ENCODE peak calls at places on chromosome 3, in seven cellular contexts. J is prostate gland, U is IMR-90, I is GM12892, K is NB4, T is body of pancreas, Z is esophagus squamous epithelium. P is an unnamed sample.

GRCh38 chr3:188979669-188980311 is 192.0 kb upstream of the TPRG1 start:
- DNase-seq in J (no peak), U (peak), I (no peak), K (no peak), T (no peak), Z (no peak), P (no peak)

GRCh38 chr3:131218196-131218595 is 163.4 kb upstream of the NUDT16 start:
- DNase-seq in J (no peak), U (peak), I (no peak), K (no peak), T (no peak), Z (no peak), P (peak)

GRCh38 chr3:31959951-31960792 is 20.9 kb downstream of the OSBPL10 start:
- DNase-seq in J (no peak), U (peak), I (no peak), K (no peak), T (no peak), Z (no peak), P (no peak)

GRCh38 chr3:53193466-53194217 is 32.6 kb downstream of the PRKCD start:
- DNase-seq in J (no peak), U (no peak), I (no peak), K (no peak), T (no peak), Z (no peak), P (no peak)

GRCh38 chr3:157495846-157496245 is 7.4 kb downstream of the VEPH1 start:
- DNase-seq in J (no peak), U (no peak), I (no peak), K (no peak), T (no peak), Z (no peak), P (no peak)

GRCh38 chr3:62125376-62125775 is 248.0 kb downstream of the FEZF2 start:
- DNase-seq in J (no peak), U (no peak), I (no peak), K (no peak), T (no peak), Z (no peak), P (no peak)

GRCh38 chr3:108067768-108068167 is 23.1 kb downstream of the CD47 start:
- DNase-seq in J (peak), U (peak), I (no peak), K (no peak), T (no peak), Z (no peak), P (no peak)

GRCh38 chr3:78754066-78754743 is 1013.6 kb downstream of the ROBO1 start:
- DNase-seq in J (no peak), U (peak), I (no peak), K (no peak), T (no peak), Z (no peak), P (peak)

GRCh38 chr3:136750922-136751258 is 1.3 kb downstream of the STAG1 start:
- DNase-seq in J (no peak), U (peak), I (no peak), K (no peak), T (no peak), Z (no peak), P (no peak)

GRCh38 chr3:136750209-136750921 is 1.8 kb downstream of the STAG1 start:
- DNase-seq in J (no peak), U (no peak), I (no peak), K (peak), T (no peak), Z (no peak), P (no peak)

GRCh38 chr3:136752327-136753111 is at the start of gene STAG1:
- DNase-seq in J (peak), U (peak), I (peak), K (peak), T (peak), Z (peak), P (peak)

GRCh38 chr3:136752046-136752326 is 192 bp downstream of the STAG1 start:
- DNase-seq in J (no peak), U (no peak), I (peak), K (no peak), T (no peak), Z (no peak), P (peak)

GRCh38 chr3:136751259-136752045 is 726 bp downstream of the STAG1 start:
- DNase-seq in J (peak), U (peak), I (peak), K (peak), T (peak), Z (peak), P (peak)
- TF ChIP-seq POLR2A in J (no peak), U (peak), I (no peak), K (no peak), T (no peak), Z (no peak), P (peak)

GRCh38 chr3:42525212-42525611 is 22.8 kb downstream of the VIPR1 start:
- DNase-seq in J (no peak), U (no peak), I (no peak), K (no peak), T (no peak), Z (no peak), P (no peak)
- TF ChIP-seq POLR2A in J (no peak), U (no peak), I (no peak), K (no peak), T (no peak), Z (no peak), P (no peak)

DNA sequence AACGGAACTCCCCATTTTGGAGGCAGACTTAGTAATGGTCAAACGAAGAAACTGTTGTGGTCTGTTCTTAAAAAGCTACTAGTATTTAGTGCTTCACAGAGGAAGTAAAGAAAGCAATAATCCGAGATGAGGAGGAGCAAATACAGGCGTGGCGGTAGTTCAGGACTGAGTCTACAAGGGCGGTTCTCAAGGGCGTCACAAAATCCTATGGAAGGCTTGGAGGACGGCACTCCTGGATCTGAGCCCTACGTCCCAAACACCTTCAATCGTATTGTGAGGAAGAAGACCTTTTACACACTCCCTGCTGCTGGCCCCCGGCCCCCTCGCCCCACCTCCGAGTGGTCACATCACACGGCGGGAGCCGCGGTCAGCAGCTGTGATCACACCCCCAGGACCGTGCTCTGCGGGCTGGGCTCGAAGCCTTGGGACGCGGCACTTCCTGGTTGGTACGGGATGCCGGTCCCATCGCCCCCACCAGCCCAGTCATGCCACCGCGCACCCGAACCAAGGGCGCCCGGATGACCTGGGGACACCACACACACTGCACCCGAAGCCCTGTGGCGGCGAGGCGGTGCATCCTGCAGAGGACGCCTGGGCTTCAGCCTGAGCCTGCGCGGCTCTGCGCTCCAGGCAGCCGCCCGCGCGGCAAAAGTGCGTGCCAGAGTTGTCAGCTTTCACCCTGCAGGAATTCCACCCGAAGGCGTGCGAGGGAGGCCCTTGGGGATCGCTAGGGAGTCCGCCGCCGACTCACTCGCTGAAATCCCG is 588 bp downstream of the PLD1 start:
- DNase-seq in J (no peak), U (peak), I (peak), K (peak), T (peak), Z (no peak), P (peak)
- TF ChIP-seq POLR2A in J (no peak), U (no peak), I (no peak), K (peak), T (no peak), Z (no peak), P (no peak)

DNA sequence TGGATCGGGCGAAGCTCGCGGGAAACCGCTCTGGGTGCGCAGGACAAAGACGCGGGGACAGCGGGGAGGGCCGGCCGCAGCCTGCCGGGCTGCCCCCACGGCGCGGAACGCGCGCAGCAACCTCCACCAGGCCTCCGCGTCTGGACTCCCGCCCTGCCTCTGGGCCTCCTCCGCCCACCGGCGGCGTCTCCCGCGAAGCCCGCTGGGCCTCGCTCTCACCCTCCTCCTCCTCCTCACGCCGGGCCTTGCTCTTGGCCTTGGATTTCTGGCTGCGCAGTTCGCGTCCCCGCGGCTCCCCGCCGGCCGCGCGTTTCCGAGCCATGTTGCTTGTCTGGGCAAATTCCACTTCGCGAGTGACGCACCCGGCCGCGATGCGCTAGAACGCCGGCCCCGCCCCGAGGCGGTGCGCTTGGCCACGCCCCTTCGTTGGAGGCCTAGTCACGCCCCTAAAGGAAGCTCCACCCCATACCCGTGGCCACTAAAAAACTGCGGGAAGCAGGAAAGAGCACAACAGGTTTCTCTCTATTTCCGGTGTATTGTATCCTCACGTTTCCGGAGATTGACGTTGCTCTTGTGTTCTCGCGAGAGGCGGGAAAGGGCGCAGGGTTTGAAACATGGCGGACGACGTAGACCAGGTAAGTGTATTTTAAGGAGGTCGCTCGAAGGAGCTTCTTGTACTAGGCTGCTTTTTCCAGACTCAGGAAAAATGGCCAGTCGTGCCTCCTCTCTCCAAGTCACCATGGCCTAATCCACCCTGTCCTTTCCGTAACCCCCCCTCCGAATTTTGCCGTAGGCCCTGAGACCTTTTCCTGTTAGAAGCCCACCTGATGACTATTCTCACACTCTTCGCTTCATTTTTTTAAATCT is at the start of the genes LSM3 and XPC:
- DNase-seq in J (peak), U (peak), I (peak), K (peak), T (peak), Z (peak), P (peak)
- TF ChIP-seq POLR2A in J (peak), U (peak), I (peak), K (peak), T (peak), Z (no peak), P (peak)

GRCh38 chr3:45112939-45113338 is 33.2 kb downstream of the CDCP1 start:
- DNase-seq in J (no peak), U (peak), I (no peak), K (no peak), T (peak), Z (no peak), P (no peak)
- TF ChIP-seq POLR2A in J (no peak), U (no peak), I (no peak), K (no peak), T (no peak), Z (no peak), P (no peak)

DNA sequence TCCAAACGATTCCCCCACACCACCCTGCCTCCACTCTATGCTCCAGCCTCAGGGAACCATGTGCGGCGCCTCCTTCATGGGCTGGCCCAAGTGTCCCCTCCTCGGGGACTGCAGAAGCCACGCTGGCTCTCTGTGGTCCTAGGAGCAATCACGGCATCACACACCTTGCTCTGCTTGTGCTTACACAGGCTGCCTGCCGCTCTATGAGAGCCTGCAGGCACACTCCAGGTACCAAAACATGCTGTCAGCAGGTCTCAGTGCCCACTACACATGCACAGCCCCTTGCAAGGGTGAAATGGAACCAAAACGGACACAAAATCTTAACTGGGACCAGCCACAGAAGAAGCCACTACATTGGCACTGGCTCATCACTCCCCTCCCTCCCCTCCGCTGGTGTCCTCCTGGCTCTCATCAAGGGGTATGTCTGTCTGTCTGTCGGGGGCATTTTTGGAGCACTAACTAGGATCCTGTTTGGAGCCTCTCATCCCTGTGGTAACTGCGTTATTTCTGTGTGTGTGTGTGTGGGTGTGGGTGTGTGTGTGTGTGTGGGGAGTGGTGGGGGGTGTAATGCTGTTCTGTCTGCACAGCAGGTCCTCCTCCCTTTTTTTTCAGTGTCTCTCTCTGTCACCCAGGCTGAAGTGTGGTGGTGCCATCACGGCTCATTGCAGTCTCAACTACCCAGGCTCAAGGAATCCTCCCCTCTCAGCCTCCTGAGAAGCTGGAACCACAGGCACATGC is 60.6 kb downstream of the DHX30 start:
- DNase-seq in J (no peak), U (no peak), I (no peak), K (no peak), T (no peak), Z (no peak), P (no peak)
- TF ChIP-seq POLR2A in J (no peak), U (no peak), I (no peak), K (no peak), T (no peak), Z (no peak), P (no peak)

GRCh38 chr3:126468028-126468891 is 7.4 kb downstream of the ZXDC start:
- DNase-seq in J (no peak), U (peak), I (no peak), K (peak), T (peak), Z (no peak), P (no peak)

GRCh38 chr3:126465928-126466564 is 9.6 kb downstream of the ZXDC start:
- DNase-seq in J (no peak), U (no peak), I (no peak), K (no peak), T (peak), Z (no peak), P (no peak)

GRCh38 chr3:126467611-126467955 is 8.1 kb downstream of the ZXDC start:
- DNase-seq in J (no peak), U (no peak), I (no peak), K (no peak), T (no peak), Z (no peak), P (no peak)

GRCh38 chr3:126464997-126465396 is 10.7 kb downstream of the ZXDC start:
- DNase-seq in J (no peak), U (no peak), I (no peak), K (no peak), T (peak), Z (no peak), P (no peak)

DNA sequence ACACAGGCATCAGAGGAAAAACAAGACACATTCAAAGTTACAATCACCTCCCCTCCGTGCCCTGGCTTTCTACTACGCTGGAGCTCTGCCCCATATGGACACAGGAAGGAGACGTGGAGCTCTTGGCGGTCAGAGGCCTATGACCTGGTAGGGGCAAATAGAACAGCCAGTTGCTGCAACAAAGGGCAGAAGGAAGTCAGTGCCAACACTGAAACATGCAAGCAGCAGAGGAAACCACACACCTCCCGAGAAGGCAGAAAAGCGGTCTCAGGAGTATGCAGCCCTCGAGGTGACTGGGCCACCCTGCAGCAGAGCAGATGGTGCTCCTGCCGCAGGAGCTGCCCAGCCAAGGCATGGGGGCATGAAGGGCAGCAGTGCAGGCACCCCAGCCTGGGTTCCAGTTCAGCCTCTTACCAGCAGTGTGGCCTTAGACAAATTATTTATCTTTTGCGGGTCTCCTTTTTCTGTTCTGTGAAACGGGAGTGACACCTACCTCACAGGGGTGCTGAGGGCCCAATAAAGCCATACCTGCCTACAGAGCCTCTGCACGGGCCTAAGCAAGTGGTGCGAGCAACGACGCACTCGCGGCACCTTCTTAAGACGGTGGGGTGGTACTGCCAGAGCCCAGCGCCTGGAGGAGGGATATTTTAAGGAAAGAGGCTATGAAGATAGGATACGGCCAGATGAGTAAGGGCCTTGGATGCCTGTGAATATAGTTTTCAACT is 8.6 kb downstream of the ZXDC start:
- DNase-seq in J (no peak), U (no peak), I (no peak), K (no peak), T (no peak), Z (no peak), P (no peak)
- TF ChIP-seq POLR2A in J (no peak), U (no peak), I (no peak), K (no peak), T (no peak), Z (no peak), P (no peak)

GRCh38 chr3:149087208-149087607 is 875 bp upstream of the HLTF start:
- DNase-seq in J (no peak), U (no peak), I (no peak), K (no peak), T (no peak), Z (no peak), P (no peak)

GRCh38 chr3:149089395-149089794 is 3.1 kb upstream of the HLTF start:
- DNase-seq in J (no peak), U (no peak), I (no peak), K (no peak), T (no peak), Z (no peak), P (no peak)

GRCh38 chr3:149085828-149086231 is 503 bp downstream of the HLTF start:
- DNase-seq in J (peak), U (peak), I (no peak), K (peak), T (no peak), Z (no peak), P (no peak)

GRCh38 chr3:149090907-149091306 is 4.6 kb upstream of the HLTF start:
- DNase-seq in J (no peak), U (no peak), I (no peak), K (no peak), T (no peak), Z (no peak), P (no peak)

GRCh38 chr3:149086232-149086988 is at the start of gene HLTF:
- DNase-seq in J (peak), U (peak), I (peak), K (peak), T (peak), Z (peak), P (peak)
- TF ChIP-seq POLR2A in J (peak), U (peak), I (peak), K (peak), T (peak), Z (no peak), P (peak)

P was measured in H54.